ENCODE peak calls at places on chromosomes 12 and 14, in seven cellular contexts. V is HAP-1, B is cardiac muscle cell, G is keratinocyte, U is ovary, J is mammary epithelial cell, F is IMR-90. K is an unnamed sample.

GRCh38 chr14:24921903-24922302 is 128.0 kb downstream of the STXBP6 start:
- DNase-seq in B (peak; percentile 39), G (no peak), U (no peak), F (peak; percentile 60), V (no peak), J (peak; percentile 43), K (no peak)

GRCh38 chr12:9064201-9064814 is 51.4 kb downstream of the A2M start:
- DNase-seq in B (peak; percentile 58), U (peak; percentile 62), V (peak; percentile 71), J (peak; percentile 62), F (peak; percentile 10), G (no peak), K (peak; percentile 70)

GRCh38 chr12:73181244-73181643 is 909.1 kb downstream of the TRHDE start:
- DNase-seq in B (no peak), U (no peak), V (no peak), J (no peak), G (no peak), F (no peak), K (no peak)

GRCh38 chr12:111442301-111443045 is 36.8 kb downstream of the SH2B3 start:
- DNase-seq in V (no peak), J (no peak), F (no peak), B (no peak), G (no peak), U (no peak), K (no peak)

GRCh38 chr12:110554184-110554583 is 28.9 kb downstream of the PPTC7 start:
- DNase-seq in B (no peak), U (no peak), J (no peak), V (no peak), G (no peak), F (no peak), K (no peak)

GRCh38 chr12:130916251-130916911 is 37.3 kb upstream of the ADGRD1 start:
- DNase-seq in G (no peak), U (peak; percentile 75), J (peak; percentile 21), V (peak; percentile 70), B (peak; percentile 71), F (peak; percentile 28), K (peak; percentile 43)

GRCh38 chr14:23433457-23433856 is 2.0 kb downstream of the MYH7 start:
- DNase-seq in B (no peak), G (no peak), J (no peak), V (no peak), F (no peak), U (no peak), K (no peak)

GRCh38 chr12:122874081-122874480 is 21.8 kb downstream of the VPS37B start:
- DNase-seq in U (no peak), J (no peak), G (no peak), B (no peak), V (peak; percentile 66), F (no peak), K (peak; percentile 55)

GRCh38 chr12:67517181-67517887 is 131.2 kb upstream of the DYRK2 start:
- DNase-seq in J (peak; percentile 96), U (peak; percentile 17), B (peak; percentile 27), V (no peak), G (peak; percentile 88), F (no peak), K (no peak)

GRCh38 chr12:92123780-92124707 is 21.6 kb downstream of the BTG1 start:
- DNase-seq in B (peak; percentile 42), V (no peak), F (peak; percentile 52), U (no peak), J (no peak), G (no peak), K (no peak)

GRCh38 chr12:75444444-75445136 is 36.0 kb upstream of the GLIPR1 start:
- DNase-seq in F (peak; percentile 73), V (no peak), J (peak; percentile 64), U (no peak), B (peak; percentile 31), G (no peak), K (no peak)

GRCh38 chr12:41917827-41918445 is 226.7 kb downstream of the GXYLT1 start:
- DNase-seq in J (no peak), B (peak; percentile 31), F (no peak), G (no peak), V (peak; percentile 27), U (no peak), K (no peak)

GRCh38 chr14:44287858-44288257 is 219.2 kb downstream of the FSCB start:
- DNase-seq in U (no peak), B (peak; percentile 9), G (no peak), V (no peak), J (peak; percentile 2), F (no peak), K (no peak)

GRCh38 chr12:67506739-67507138 is 141.8 kb upstream of the DYRK2 start:
- DNase-seq in V (no peak), F (no peak), U (no peak), J (no peak), G (no peak), B (no peak), K (no peak)

GRCh38 chr14:90382491-90383125 is 14.2 kb upstream of the CALM1 start:
- DNase-seq in J (peak; percentile 59), G (no peak), B (peak; percentile 84), U (peak; percentile 82), F (peak; percentile 79), V (no peak), K (peak; percentile 71)

GRCh38 chr12:78293039-78293686 is 462.5 kb downstream of the NAV3 start:
- DNase-seq in V (no peak), F (peak; percentile 28), J (peak; percentile 12), G (no peak), U (no peak), B (no peak), K (peak; percentile 35)

GRCh38 chr12:24820872-24821271 is 128.0 kb downstream of the BCAT1 start:
- DNase-seq in G (no peak), V (no peak), F (peak; percentile 75), B (peak; percentile 73), U (peak; percentile 46), J (no peak), K (no peak)

GRCh38 chr12:105120551-105120950 is 13.0 kb downstream of the WASHC4 start:
- DNase-seq in U (no peak), F (peak; percentile 16), B (peak; percentile 27), V (no peak), G (no peak), J (no peak), K (no peak)

GRCh38 chr12:124509676-124510300 is 57.6 kb downstream of the NCOR2 start:
- DNase-seq in F (peak; percentile 70), U (peak; percentile 72), B (peak; percentile 93), V (no peak), G (no peak), J (peak; percentile 89), K (no peak)

GRCh38 chr14:56136571-56137498 is 18.6 kb downstream of the PELI2 start:
- DNase-seq in U (no peak), B (no peak), F (peak; percentile 40), J (no peak), G (no peak), V (no peak), K (no peak)

GRCh38 chr12:106291342-106291741 is 11.2 kb upstream of the TCP11L2 start:
- DNase-seq in V (no peak), J (no peak), B (peak; percentile 45), U (no peak), G (no peak), F (no peak), K (no peak)

GRCh38 chr12:66188584-66189475 is at the start of gene IRAK3:
- DNase-seq in V (peak; percentile 35), U (peak; percentile 80), J (peak; percentile 37), F (peak; percentile 31), G (no peak), B (peak; percentile 83), K (peak; percentile 90)

GRCh38 chr14:103518416-103519042 is 4.1 kb downstream of the CKB start:
- DNase-seq in U (peak; percentile 80), J (peak; percentile 30), F (peak; percentile 29), B (peak; percentile 55), G (no peak), V (peak; percentile 85), K (peak; percentile 84)

GRCh38 chr14:71592361-71592760 is 339.9 kb upstream of the RGS6 start:
- DNase-seq in J (no peak), U (no peak), G (no peak), B (no peak), V (no peak), F (no peak), K (no peak)

GRCh38 chr12:75908961-75909699 is 122.4 kb downstream of the PHLDA1 start:
- DNase-seq in G (no peak), J (no peak), V (no peak), B (peak; percentile 92), F (peak; percentile 82), U (peak; percentile 64), K (no peak)

DNA sequence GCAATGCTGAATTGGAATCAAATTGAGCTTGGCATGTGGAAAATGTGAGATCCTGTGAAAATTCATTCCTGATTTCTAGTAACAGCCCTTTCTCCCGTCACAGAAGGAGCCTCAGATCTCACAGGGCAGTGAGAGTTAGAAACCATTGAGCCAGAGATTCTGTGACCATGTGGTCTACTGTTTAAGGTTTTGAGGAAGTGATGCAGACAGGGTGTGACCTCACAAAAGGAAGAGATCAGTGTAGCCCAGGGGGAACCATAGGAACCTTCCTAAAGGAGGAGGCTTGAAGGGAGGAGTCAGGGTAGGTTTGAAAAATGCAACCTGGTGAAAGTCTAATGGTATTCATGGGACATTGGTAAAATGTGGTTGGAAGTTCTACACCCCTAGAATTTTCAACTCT is 1136.9 kb downstream of the AACS start:
- DNase-seq in J (no peak), B (no peak), V (no peak), G (no peak), U (no peak), F (no peak), K (no peak)
- H3K9me3 ChIP-seq in J (peaks cover 7% of the 10 kb centered on the region), B (no peaks in the 10 kb centered on the region), V (no peaks in the 10 kb centered on the region), G (no peaks in the 10 kb centered on the region), U (no peaks in the 10 kb centered on the region), F (peaks cover 14% of the 10 kb centered on the region), K (peaks cover 23% of the 10 kb centered on the region)

GRCh38 chr12:95266250-95266649 is 48.6 kb downstream of the VEZT start:
- DNase-seq in G (no peak), V (no peak), B (no peak), U (no peak), F (no peak), J (no peak), K (no peak)
- H3K4me1 ChIP-seq in G (peaks cover 4% of the 10 kb centered on the region), V (no peaks in the 10 kb centered on the region), B (peaks cover 14% of the 10 kb centered on the region), U (peaks cover 2% of the 10 kb centered on the region), F (no peaks in the 10 kb centered on the region), J (no peaks in the 10 kb centered on the region), K (no peaks in the 10 kb centered on the region)

GRCh38 chr12:53306826-53307225 is 7.3 kb downstream of the MYG1 start:
- DNase-seq in U (no peak), G (no peak), F (no peak), V (no peak), B (no peak), J (no peak), K (no peak)
- H3K36me3 ChIP-seq in U (peaks cover 2% of the 10 kb centered on the region), G (peaks cover 30% of the 10 kb centered on the region), F (peaks cover 57% of the 10 kb centered on the region), V (peaks cover 73% of the 10 kb centered on the region), B (peaks cover 36% of the 10 kb centered on the region), J (peaks cover 5% of the 10 kb centered on the region), K (peaks cover 8% of the 10 kb centered on the region)

GRCh38 chr14:29896354-29896768 is 31.3 kb downstream of the PRKD1 start:
- DNase-seq in J (no peak), G (no peak), V (no peak), U (no peak), B (no peak), F (no peak), K (no peak)

GRCh38 chr14:29894030-29894429 is 33.6 kb downstream of the PRKD1 start:
- DNase-seq in G (no peak), B (no peak), U (no peak), F (no peak), J (no peak), V (no peak), K (no peak)

GRCh38 chr14:29895591-29896043 is 32.0 kb downstream of the PRKD1 start:
- DNase-seq in F (no peak), J (no peak), U (no peak), V (no peak), G (no peak), B (no peak), K (no peak)

GRCh38 chr14:29897181-29897580 is 30.5 kb downstream of the PRKD1 start:
- DNase-seq in U (no peak), G (no peak), F (no peak), B (no peak), V (no peak), J (no peak), K (no peak)

GRCh38 chr14:29892327-29892726 is 35.3 kb downstream of the PRKD1 start:
- DNase-seq in U (no peak), J (peak; percentile 0), F (peak; percentile 13), G (no peak), V (no peak), B (peak; percentile 14), K (no peak)
- H3K9me3 ChIP-seq in U (no peaks in the 10 kb centered on the region), J (peaks cover 7% of the 10 kb centered on the region), F (no peaks in the 10 kb centered on the region), G (no peaks in the 10 kb centered on the region), V (no peaks in the 10 kb centered on the region), B (no peaks in the 10 kb centered on the region), K (no peaks in the 10 kb centered on the region)

K was measured in mucosa of descending colon.